ENCODE peak calls at places on chromosomes 11 and 22, in ten cellular contexts. One of them, this sample, is unnamed.

GRCh38 chr22:36334838-36335603 is 52.7 kb downstream of the MYH9 start:
- DNase-seq in GM12865: no peak
- DNase-seq in cardiac fibroblast: peak
- DNase-seq in psoas muscle: no peak
- DNase-seq in stomach: no peak
- DNase-seq in retinal pigment epithelial cell: no peak
- DNase-seq in AG04450: peak
- DNase-seq in tibial artery: no peak
- DNase-seq in bronchial epithelial cell: peak
- DNase-seq in neural progenitor cell: peak
- DNase-seq in this sample: peak

GRCh38 chr11:85595285-85595884 is 31.8 kb downstream of the DLG2 start:
- DNase-seq in GM12865: peak
- DNase-seq in cardiac fibroblast: peak
- DNase-seq in psoas muscle: no peak
- DNase-seq in stomach: no peak
- DNase-seq in retinal pigment epithelial cell: no peak
- DNase-seq in AG04450: peak
- DNase-seq in tibial artery: no peak
- DNase-seq in bronchial epithelial cell: peak
- DNase-seq in neural progenitor cell: peak
- DNase-seq in this sample: peak

GRCh38 chr11:206516-207212 is 535 bp downstream of the BET1L start:
- DNase-seq in GM12865: peak
- DNase-seq in cardiac fibroblast: no peak
- DNase-seq in psoas muscle: no peak
- DNase-seq in stomach: peak
- DNase-seq in retinal pigment epithelial cell: no peak
- DNase-seq in AG04450: no peak
- DNase-seq in tibial artery: no peak
- DNase-seq in bronchial epithelial cell: no peak
- DNase-seq in neural progenitor cell: no peak
- DNase-seq in this sample: no peak

GRCh38 chr22:30041475-30041874 is 38.8 kb upstream of the HORMAD2 start:
- DNase-seq in GM12865: no peak
- DNase-seq in cardiac fibroblast: no peak
- DNase-seq in psoas muscle: no peak
- DNase-seq in stomach: no peak
- DNase-seq in retinal pigment epithelial cell: no peak
- DNase-seq in AG04450: no peak
- DNase-seq in tibial artery: no peak
- DNase-seq in bronchial epithelial cell: no peak
- DNase-seq in neural progenitor cell: no peak
- DNase-seq in this sample: no peak

GRCh38 chr11:8025816-8026215 is 38.7 kb downstream of the EIF3F start:
- DNase-seq in GM12865: no peak
- DNase-seq in cardiac fibroblast: peak
- DNase-seq in psoas muscle: no peak
- DNase-seq in stomach: no peak
- DNase-seq in retinal pigment epithelial cell: no peak
- DNase-seq in AG04450: no peak
- DNase-seq in tibial artery: no peak
- DNase-seq in bronchial epithelial cell: peak
- DNase-seq in neural progenitor cell: no peak
- DNase-seq in this sample: peak

GRCh38 chr11:86805873-86806310 is 5.5 kb downstream of the PRSS23 start:
- DNase-seq in GM12865: peak
- DNase-seq in cardiac fibroblast: no peak
- DNase-seq in psoas muscle: no peak
- DNase-seq in stomach: no peak
- DNase-seq in retinal pigment epithelial cell: no peak
- DNase-seq in AG04450: no peak
- DNase-seq in tibial artery: no peak
- DNase-seq in bronchial epithelial cell: peak
- DNase-seq in neural progenitor cell: no peak
- DNase-seq in this sample: no peak

GRCh38 chr11:105179542-105180278 is 40.1 kb upstream of the CARD18 start:
- DNase-seq in GM12865: no peak
- DNase-seq in cardiac fibroblast: no peak
- DNase-seq in psoas muscle: no peak
- DNase-seq in stomach: no peak
- DNase-seq in retinal pigment epithelial cell: no peak
- DNase-seq in AG04450: no peak
- DNase-seq in tibial artery: no peak
- DNase-seq in bronchial epithelial cell: no peak
- DNase-seq in neural progenitor cell: no peak
- DNase-seq in this sample: no peak

GRCh38 chr11:73262851-73263495 is 9.2 kb upstream of the P2RY6 start:
- DNase-seq in GM12865: no peak
- DNase-seq in cardiac fibroblast: peak
- DNase-seq in psoas muscle: no peak
- DNase-seq in stomach: no peak
- DNase-seq in retinal pigment epithelial cell: no peak
- DNase-seq in AG04450: no peak
- DNase-seq in tibial artery: no peak
- DNase-seq in bronchial epithelial cell: peak
- DNase-seq in neural progenitor cell: no peak
- DNase-seq in this sample: no peak

GRCh38 chr11:68678031-68678441 is 6.3 kb upstream of the GAL start:
- DNase-seq in GM12865: no peak
- DNase-seq in cardiac fibroblast: no peak
- DNase-seq in psoas muscle: no peak
- DNase-seq in stomach: no peak
- DNase-seq in retinal pigment epithelial cell: no peak
- DNase-seq in AG04450: no peak
- DNase-seq in tibial artery: no peak
- DNase-seq in bronchial epithelial cell: no peak
- DNase-seq in neural progenitor cell: no peak
- DNase-seq in this sample: no peak

GRCh38 chr11:70620510-70621184 is 222.3 kb downstream of the CTTN start:
- DNase-seq in GM12865: no peak
- DNase-seq in cardiac fibroblast: no peak
- DNase-seq in psoas muscle: peak
- DNase-seq in stomach: no peak
- DNase-seq in retinal pigment epithelial cell: no peak
- DNase-seq in AG04450: no peak
- DNase-seq in tibial artery: no peak
- DNase-seq in bronchial epithelial cell: no peak
- DNase-seq in neural progenitor cell: no peak
- DNase-seq in this sample: no peak

GRCh38 chr11:3905080-3905953 is 49.9 kb downstream of the STIM1 start:
- DNase-seq in GM12865: peak
- DNase-seq in cardiac fibroblast: peak
- DNase-seq in psoas muscle: no peak
- DNase-seq in stomach: peak
- DNase-seq in retinal pigment epithelial cell: no peak
- DNase-seq in AG04450: no peak
- DNase-seq in tibial artery: peak
- DNase-seq in bronchial epithelial cell: peak
- DNase-seq in neural progenitor cell: peak
- DNase-seq in this sample: peak

GRCh38 chr11:107857550-107858216 is 904 bp downstream of the SLC35F2 start:
- DNase-seq in GM12865: peak
- DNase-seq in cardiac fibroblast: peak
- DNase-seq in psoas muscle: no peak
- DNase-seq in stomach: no peak
- DNase-seq in retinal pigment epithelial cell: no peak
- DNase-seq in AG04450: no peak
- DNase-seq in tibial artery: no peak
- DNase-seq in bronchial epithelial cell: no peak
- DNase-seq in neural progenitor cell: no peak
- DNase-seq in this sample: peak

GRCh38 chr11:42410251-42410956 is 901.4 kb upstream of the API5 start:
- DNase-seq in GM12865: no peak
- DNase-seq in cardiac fibroblast: no peak
- DNase-seq in psoas muscle: no peak
- DNase-seq in stomach: no peak
- DNase-seq in retinal pigment epithelial cell: no peak
- DNase-seq in AG04450: no peak
- DNase-seq in tibial artery: no peak
- DNase-seq in bronchial epithelial cell: peak
- DNase-seq in neural progenitor cell: no peak
- DNase-seq in this sample: no peak

GRCh38 chr11:42407379-42407778 is 904.4 kb upstream of the API5 start:
- DNase-seq in GM12865: peak
- DNase-seq in cardiac fibroblast: peak
- DNase-seq in psoas muscle: no peak
- DNase-seq in stomach: peak
- DNase-seq in retinal pigment epithelial cell: no peak
- DNase-seq in AG04450: no peak
- DNase-seq in tibial artery: no peak
- DNase-seq in bronchial epithelial cell: no peak
- DNase-seq in neural progenitor cell: peak
- DNase-seq in this sample: no peak
- TF ChIP-seq CTCF in GM12865: no peak
- TF ChIP-seq CTCF in cardiac fibroblast: no peak
- TF ChIP-seq CTCF in psoas muscle: no peak
- TF ChIP-seq CTCF in stomach: no peak
- TF ChIP-seq CTCF in retinal pigment epithelial cell: peak
- TF ChIP-seq CTCF in AG04450: no peak
- TF ChIP-seq CTCF in tibial artery: no peak
- TF ChIP-seq CTCF in bronchial epithelial cell: no peak
- TF ChIP-seq CTCF in neural progenitor cell: peak
- TF ChIP-seq CTCF in this sample: no peak

GRCh38 chr22:20430641-20431519 is 6.7 kb downstream of the SCARF2 start:
- DNase-seq in GM12865: peak
- DNase-seq in cardiac fibroblast: no peak
- DNase-seq in psoas muscle: peak
- DNase-seq in stomach: peak
- DNase-seq in retinal pigment epithelial cell: no peak
- DNase-seq in AG04450: no peak
- DNase-seq in tibial artery: no peak
- DNase-seq in bronchial epithelial cell: peak
- DNase-seq in neural progenitor cell: peak
- DNase-seq in this sample: no peak
- H3K4me3 ChIP-seq in GM12865: peak
- H3K4me3 ChIP-seq in cardiac fibroblast: no peak
- H3K4me3 ChIP-seq in psoas muscle: peak
- H3K4me3 ChIP-seq in stomach: peak
- H3K4me3 ChIP-seq in retinal pigment epithelial cell: peak
- H3K4me3 ChIP-seq in AG04450: no peak
- H3K4me3 ChIP-seq in tibial artery: no peak
- H3K4me3 ChIP-seq in bronchial epithelial cell: peak
- H3K4me3 ChIP-seq in neural progenitor cell: peak
- H3K4me3 ChIP-seq in this sample: no peak

DNA sequence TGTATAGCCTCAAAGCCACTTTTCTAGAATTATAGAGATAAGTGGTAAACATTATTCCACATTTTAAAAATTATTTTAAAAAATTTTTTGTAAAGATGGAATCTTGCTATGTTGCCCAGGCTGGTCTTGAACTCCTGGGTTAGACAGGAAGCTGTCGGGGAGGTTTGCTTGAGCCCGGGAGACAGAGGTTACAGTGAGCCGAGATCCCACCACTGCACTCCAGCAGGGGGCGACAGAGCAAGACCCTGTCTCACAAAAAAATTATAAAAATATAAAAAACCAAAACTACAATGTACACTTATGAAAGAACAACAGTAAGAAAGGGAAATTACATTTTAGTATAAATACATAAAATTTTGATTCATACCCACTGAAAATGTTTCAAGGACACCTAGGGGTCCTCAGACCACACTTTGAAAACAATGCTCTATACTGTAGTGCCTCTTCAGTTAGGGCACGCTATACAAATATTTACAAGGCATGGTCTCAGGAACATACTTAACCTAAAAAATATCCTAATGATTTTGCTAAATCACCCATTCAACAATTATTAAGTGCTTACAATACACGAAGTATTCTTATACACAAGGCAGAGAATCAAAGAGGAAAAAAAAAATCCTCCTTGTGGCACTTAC is 111.2 kb downstream of the MRTFA start:
- DNase-seq in GM12865: peak
- DNase-seq in cardiac fibroblast: peak
- DNase-seq in psoas muscle: peak
- DNase-seq in stomach: peak
- DNase-seq in retinal pigment epithelial cell: no peak
- DNase-seq in AG04450: no peak
- DNase-seq in tibial artery: peak
- DNase-seq in bronchial epithelial cell: no peak
- DNase-seq in neural progenitor cell: peak
- DNase-seq in this sample: no peak
- TF ChIP-seq CTCF in GM12865: peak
- TF ChIP-seq CTCF in cardiac fibroblast: peak
- TF ChIP-seq CTCF in psoas muscle: peak
- TF ChIP-seq CTCF in stomach: no peak
- TF ChIP-seq CTCF in retinal pigment epithelial cell: peak
- TF ChIP-seq CTCF in AG04450: peak
- TF ChIP-seq CTCF in tibial artery: peak
- TF ChIP-seq CTCF in bronchial epithelial cell: peak
- TF ChIP-seq CTCF in neural progenitor cell: peak
- TF ChIP-seq CTCF in this sample: peak

GRCh38 chr11:57310630-57311086 is 14.1 kb downstream of the TNKS1BP1 start:
- DNase-seq in GM12865: no peak
- DNase-seq in cardiac fibroblast: peak
- DNase-seq in psoas muscle: no peak
- DNase-seq in stomach: no peak
- DNase-seq in retinal pigment epithelial cell: peak
- DNase-seq in AG04450: no peak
- DNase-seq in tibial artery: peak
- DNase-seq in bronchial epithelial cell: no peak
- DNase-seq in neural progenitor cell: no peak
- DNase-seq in this sample: no peak

GRCh38 chr11:57309106-57310059 is 15.4 kb downstream of the TNKS1BP1 start:
- DNase-seq in GM12865: no peak
- DNase-seq in cardiac fibroblast: no peak
- DNase-seq in psoas muscle: peak
- DNase-seq in stomach: no peak
- DNase-seq in retinal pigment epithelial cell: no peak
- DNase-seq in AG04450: no peak
- DNase-seq in tibial artery: no peak
- DNase-seq in bronchial epithelial cell: no peak
- DNase-seq in neural progenitor cell: no peak
- DNase-seq in this sample: no peak

GRCh38 chr11:57311109-57311936 is 13.4 kb downstream of the TNKS1BP1 start:
- DNase-seq in GM12865: peak
- DNase-seq in cardiac fibroblast: peak
- DNase-seq in psoas muscle: peak
- DNase-seq in stomach: peak
- DNase-seq in retinal pigment epithelial cell: peak
- DNase-seq in AG04450: peak
- DNase-seq in tibial artery: peak
- DNase-seq in bronchial epithelial cell: peak
- DNase-seq in neural progenitor cell: peak
- DNase-seq in this sample: peak

GRCh38 chr11:57308426-57309060 is 16.2 kb downstream of the TNKS1BP1 start:
- DNase-seq in GM12865: no peak
- DNase-seq in cardiac fibroblast: no peak
- DNase-seq in psoas muscle: peak
- DNase-seq in stomach: no peak
- DNase-seq in retinal pigment epithelial cell: no peak
- DNase-seq in AG04450: no peak
- DNase-seq in tibial artery: no peak
- DNase-seq in bronchial epithelial cell: no peak
- DNase-seq in neural progenitor cell: no peak
- DNase-seq in this sample: no peak

DNA sequence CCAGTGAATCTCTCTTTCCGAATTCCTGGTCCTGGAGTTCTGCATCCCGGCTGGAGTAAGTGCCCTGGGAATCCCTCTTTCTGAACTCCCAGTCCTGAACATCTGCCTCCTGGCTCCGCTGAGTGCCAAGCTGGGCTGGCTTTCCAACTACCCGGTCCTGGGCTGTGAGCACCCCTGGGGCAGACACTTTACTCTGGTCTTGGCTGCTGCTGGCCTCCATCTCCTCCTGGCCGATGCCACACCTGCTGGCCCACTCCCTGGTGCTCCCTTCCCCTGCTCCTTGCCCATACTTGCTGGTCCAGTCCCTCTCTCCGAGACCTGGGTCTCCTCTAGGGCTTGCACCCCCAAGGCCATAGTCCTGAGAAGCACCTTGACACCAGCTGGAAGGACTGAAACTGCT is 14.7 kb downstream of the TNKS1BP1 start:
- DNase-seq in GM12865: no peak
- DNase-seq in cardiac fibroblast: no peak
- DNase-seq in psoas muscle: peak
- DNase-seq in stomach: no peak
- DNase-seq in retinal pigment epithelial cell: no peak
- DNase-seq in AG04450: no peak
- DNase-seq in tibial artery: no peak
- DNase-seq in bronchial epithelial cell: no peak
- DNase-seq in neural progenitor cell: no peak
- DNase-seq in this sample: no peak
- H3K4me3 ChIP-seq in GM12865: no peak
- H3K4me3 ChIP-seq in cardiac fibroblast: no peak
- H3K4me3 ChIP-seq in psoas muscle: peak
- H3K4me3 ChIP-seq in stomach: peak
- H3K4me3 ChIP-seq in retinal pigment epithelial cell: peak
- H3K4me3 ChIP-seq in AG04450: peak
- H3K4me3 ChIP-seq in tibial artery: no peak
- H3K4me3 ChIP-seq in bronchial epithelial cell: peak
- H3K4me3 ChIP-seq in neural progenitor cell: no peak
- H3K4me3 ChIP-seq in this sample: no peak